ENCODE peak calls at places on chromosome 22, in four cellular contexts. One of them, this sample, is unnamed.

GRCh38 chr22:22486132-22486899 is 22.2 kb downstream of the ZNF280B start:
- DNase-seq in ovary: no peak
- DNase-seq in neuronal stem cell: no peak
- DNase-seq in left ventricle myocardium inferior: no peak
- DNase-seq in this sample: no peak

GRCh38 chr22:41925783-41926460 is 684 bp downstream of the TNFRSF13C start:
- DNase-seq in left ventricle myocardium inferior: peak; percentile 67
- DNase-seq in ovary: no peak
- DNase-seq in neuronal stem cell: no peak
- DNase-seq in this sample: peak; percentile 71

GRCh38 chr22:28547132-28547842 is 132.4 kb downstream of the TTC28 start:
- DNase-seq in neuronal stem cell: no peak
- DNase-seq in ovary: no peak
- DNase-seq in left ventricle myocardium inferior: no peak
- DNase-seq in this sample: no peak

GRCh38 chr22:27435839-27436581 is 365.5 kb downstream of the MN1 start:
- DNase-seq in left ventricle myocardium inferior: peak; percentile 74
- DNase-seq in neuronal stem cell: peak; percentile 45
- DNase-seq in ovary: peak; percentile 49
- DNase-seq in this sample: no peak

GRCh38 chr22:45878901-45879551 is 97.9 kb downstream of the WNT7B start:
- DNase-seq in neuronal stem cell: no peak
- DNase-seq in ovary: no peak
- DNase-seq in left ventricle myocardium inferior: no peak
- DNase-seq in this sample: no peak

GRCh38 chr22:28773461-28773867 is 969 bp downstream of the CCDC117 start:
- DNase-seq in neuronal stem cell: no peak
- DNase-seq in ovary: no peak
- DNase-seq in left ventricle myocardium inferior: no peak
- DNase-seq in this sample: no peak

GRCh38 chr22:28074526-28074925 is 155.5 kb upstream of the PITPNB start:
- DNase-seq in ovary: no peak
- DNase-seq in left ventricle myocardium inferior: peak; percentile 41
- DNase-seq in neuronal stem cell: no peak
- DNase-seq in this sample: no peak

GRCh38 chr22:46537221-46537945 is at the start of gene CELSR1:
- DNase-seq in neuronal stem cell: peak; percentile 55
- DNase-seq in ovary: no peak
- DNase-seq in left ventricle myocardium inferior: peak; percentile 28
- DNase-seq in this sample: no peak

GRCh38 chr22:46153930-46154329 is 3.6 kb downstream of the PPARA start:
- DNase-seq in neuronal stem cell: no peak
- DNase-seq in left ventricle myocardium inferior: no peak
- DNase-seq in ovary: no peak
- DNase-seq in this sample: no peak

GRCh38 chr22:30823015-30823370 is 128.3 kb downstream of the OSBP2 start:
- DNase-seq in neuronal stem cell: no peak
- DNase-seq in left ventricle myocardium inferior: no peak
- DNase-seq in ovary: no peak
- DNase-seq in this sample: no peak

GRCh38 chr22:20206709-20207215 is 55.9 kb upstream of the CCDC188 start:
- DNase-seq in ovary: no peak
- DNase-seq in neuronal stem cell: no peak
- DNase-seq in left ventricle myocardium inferior: no peak
- DNase-seq in this sample: no peak

GRCh38 chr22:41410311-41410751 is 28.6 kb downstream of the TEF start:
- DNase-seq in neuronal stem cell: no peak
- DNase-seq in left ventricle myocardium inferior: peak; percentile 69
- DNase-seq in ovary: no peak
- DNase-seq in this sample: no peak

GRCh38 chr22:48309115-48309705 is 1518.5 kb downstream of the BRD1 start:
- DNase-seq in neuronal stem cell: no peak
- DNase-seq in left ventricle myocardium inferior: no peak
- DNase-seq in ovary: no peak
- DNase-seq in this sample: no peak

GRCh38 chr22:30008401-30008800 is 71.9 kb upstream of the HORMAD2 start:
- DNase-seq in left ventricle myocardium inferior: no peak
- DNase-seq in ovary: no peak
- DNase-seq in neuronal stem cell: no peak
- DNase-seq in this sample: no peak

GRCh38 chr22:35795476-35795875 is 77.8 kb downstream of the APOL5 start:
- DNase-seq in ovary: no peak
- DNase-seq in left ventricle myocardium inferior: no peak
- DNase-seq in neuronal stem cell: no peak
- DNase-seq in this sample: no peak

GRCh38 chr22:45125198-45125597 is 38.5 kb upstream of the NUP50 start:
- DNase-seq in ovary: no peak
- DNase-seq in neuronal stem cell: no peak
- DNase-seq in left ventricle myocardium inferior: no peak
- DNase-seq in this sample: no peak

GRCh38 chr22:21941921-21942320 is 10.7 kb downstream of the PPM1F start:
- DNase-seq in ovary: no peak
- DNase-seq in neuronal stem cell: no peak
- DNase-seq in left ventricle myocardium inferior: no peak
- DNase-seq in this sample: no peak

GRCh38 chr22:27809700-27810365 is 8.3 kb upstream of the MN1 start:
- DNase-seq in ovary: no peak
- DNase-seq in left ventricle myocardium inferior: no peak
- DNase-seq in neuronal stem cell: no peak
- DNase-seq in this sample: no peak

GRCh38 chr22:33923033-33923432 is 2.8 kb upstream of the LARGE1 start:
- DNase-seq in left ventricle myocardium inferior: no peak
- DNase-seq in neuronal stem cell: no peak
- DNase-seq in ovary: no peak
- DNase-seq in this sample: no peak

GRCh38 chr22:32411388-32411787 is 659 bp downstream of the RTCB start:
- DNase-seq in neuronal stem cell: no peak
- DNase-seq in left ventricle myocardium inferior: no peak
- DNase-seq in ovary: no peak
- DNase-seq in this sample: no peak

GRCh38 chr22:20981787-20982562 is at the start of gene LZTR1:
- DNase-seq in neuronal stem cell: peak; percentile 80
- DNase-seq in left ventricle myocardium inferior: peak; percentile 83
- DNase-seq in ovary: peak; percentile 81
- DNase-seq in this sample: peak; percentile 61

GRCh38 chr22:31342389-31343125 is 3.6 kb downstream of the PATZ1 start:
- DNase-seq in neuronal stem cell: peak; percentile 18
- DNase-seq in left ventricle myocardium inferior: no peak
- DNase-seq in ovary: no peak
- DNase-seq in this sample: peak; percentile 6

GRCh38 chr22:30605449-30606110 is 1.4 kb upstream of the TCN2 start:
- DNase-seq in left ventricle myocardium inferior: peak; percentile 45
- DNase-seq in ovary: peak; percentile 27
- DNase-seq in neuronal stem cell: no peak
- DNase-seq in this sample: peak; percentile 25

GRCh38 chr22:27605390-27605789 is 196.2 kb downstream of the MN1 start:
- DNase-seq in ovary: no peak
- DNase-seq in neuronal stem cell: no peak
- DNase-seq in left ventricle myocardium inferior: no peak
- DNase-seq in this sample: no peak

GRCh38 chr22:33921576-33922181 is 1.4 kb upstream of the LARGE1 start:
- DNase-seq in left ventricle myocardium inferior: peak; percentile 68
- DNase-seq in neuronal stem cell: peak; percentile 86
- DNase-seq in ovary: peak; percentile 76
- DNase-seq in this sample: no peak

GRCh38 chr22:21026783-21027692 is 5.3 kb downstream of the SLC7A4 start:
- DNase-seq in left ventricle myocardium inferior: peak; percentile 49
- DNase-seq in neuronal stem cell: no peak
- DNase-seq in ovary: peak; percentile 66
- DNase-seq in this sample: no peak

GRCh38 chr22:46394622-46395021 is 59.1 kb downstream of the TRMU start:
- DNase-seq in left ventricle myocardium inferior: no peak
- DNase-seq in neuronal stem cell: no peak
- DNase-seq in ovary: no peak
- DNase-seq in this sample: no peak

GRCh38 chr22:27139935-27140493 is 482.6 kb downstream of the MIAT start:
- DNase-seq in left ventricle myocardium inferior: no peak
- DNase-seq in neuronal stem cell: no peak
- DNase-seq in ovary: peak; percentile 45
- DNase-seq in this sample: no peak

GRCh38 chr22:28053871-28054621 is 135.0 kb upstream of the PITPNB start:
- DNase-seq in left ventricle myocardium inferior: no peak
- DNase-seq in ovary: no peak
- DNase-seq in neuronal stem cell: no peak
- DNase-seq in this sample: no peak

GRCh38 chr22:36463783-36464184 is 17.7 kb downstream of the TXN2 start:
- DNase-seq in left ventricle myocardium inferior: peak; percentile 54
- DNase-seq in neuronal stem cell: no peak
- DNase-seq in ovary: no peak
- DNase-seq in this sample: no peak

GRCh38 chr22:47333625-47334024 is 571.2 kb downstream of the TBC1D22A start:
- DNase-seq in ovary: no peak
- DNase-seq in left ventricle myocardium inferior: no peak
- DNase-seq in neuronal stem cell: no peak
- DNase-seq in this sample: no peak

GRCh38 chr22:30235687-30236170 is 10.8 kb downstream of the LIF start:
- DNase-seq in left ventricle myocardium inferior: no peak
- DNase-seq in ovary: no peak
- DNase-seq in neuronal stem cell: no peak
- DNase-seq in this sample: no peak

GRCh38 chr22:20509344-20510047 is 2.1 kb downstream of the MED15 start:
- DNase-seq in left ventricle myocardium inferior: peak; percentile 73
- DNase-seq in neuronal stem cell: no peak
- DNase-seq in ovary: peak; percentile 68
- DNase-seq in this sample: no peak

GRCh38 chr22:37601540-37602442 is 6.8 kb upstream of the GGA1 start:
- DNase-seq in ovary: no peak
- DNase-seq in left ventricle myocardium inferior: no peak
- DNase-seq in neuronal stem cell: peak; percentile 50
- DNase-seq in this sample: no peak

GRCh38 chr22:41411021-41411851 is 29.5 kb downstream of the TEF start:
- DNase-seq in left ventricle myocardium inferior: peak; percentile 40
- DNase-seq in neuronal stem cell: no peak
- DNase-seq in ovary: peak; percentile 54
- DNase-seq in this sample: no peak

GRCh38 chr22:20868225-20868944 is 9.6 kb downstream of the SNAP29 start:
- DNase-seq in ovary: no peak
- DNase-seq in neuronal stem cell: no peak
- DNase-seq in left ventricle myocardium inferior: no peak
- DNase-seq in this sample: no peak

GRCh38 chr22:45688606-45689080 is 17.0 kb downstream of the ATXN10 start:
- DNase-seq in left ventricle myocardium inferior: no peak
- DNase-seq in ovary: no peak
- DNase-seq in neuronal stem cell: no peak
- DNase-seq in this sample: no peak

GRCh38 chr22:34111210-34111824 is 191.0 kb upstream of the LARGE1 start:
- DNase-seq in left ventricle myocardium inferior: no peak
- DNase-seq in ovary: peak; percentile 13
- DNase-seq in neuronal stem cell: peak; percentile 20
- DNase-seq in this sample: no peak

GRCh38 chr22:34866501-34867171 is 199.3 kb upstream of the ISX start:
- DNase-seq in neuronal stem cell: no peak
- DNase-seq in left ventricle myocardium inferior: no peak
- DNase-seq in ovary: no peak
- DNase-seq in this sample: no peak

GRCh38 chr22:17102297-17102667 is 17.5 kb downstream of the IL17RA start:
- DNase-seq in ovary: no peak
- DNase-seq in left ventricle myocardium inferior: no peak
- DNase-seq in neuronal stem cell: no peak
- DNase-seq in this sample: no peak
- H3K36me3 ChIP-seq in ovary: no peaks in the 10 kb centered on the region
- H3K36me3 ChIP-seq in left ventricle myocardium inferior: peaks cover 79% of the 10 kb centered on the region
- H3K36me3 ChIP-seq in neuronal stem cell: peaks cover 86% of the 10 kb centered on the region
- H3K36me3 ChIP-seq in this sample: peaks cover 33% of the 10 kb centered on the region

GRCh38 chr22:43166132-43166930 is 15.0 kb downstream of the TSPO start:
- DNase-seq in ovary: no peak
- DNase-seq in neuronal stem cell: no peak
- DNase-seq in left ventricle myocardium inferior: peak; percentile 10
- DNase-seq in this sample: no peak
- H3K4me1 ChIP-seq in ovary: peaks cover 13% of the 10 kb centered on the region
- H3K4me1 ChIP-seq in neuronal stem cell: no peaks in the 10 kb centered on the region
- H3K4me1 ChIP-seq in left ventricle myocardium inferior: peaks cover 23% of the 10 kb centered on the region
- H3K4me1 ChIP-seq in this sample: no peaks in the 10 kb centered on the region

DNA sequence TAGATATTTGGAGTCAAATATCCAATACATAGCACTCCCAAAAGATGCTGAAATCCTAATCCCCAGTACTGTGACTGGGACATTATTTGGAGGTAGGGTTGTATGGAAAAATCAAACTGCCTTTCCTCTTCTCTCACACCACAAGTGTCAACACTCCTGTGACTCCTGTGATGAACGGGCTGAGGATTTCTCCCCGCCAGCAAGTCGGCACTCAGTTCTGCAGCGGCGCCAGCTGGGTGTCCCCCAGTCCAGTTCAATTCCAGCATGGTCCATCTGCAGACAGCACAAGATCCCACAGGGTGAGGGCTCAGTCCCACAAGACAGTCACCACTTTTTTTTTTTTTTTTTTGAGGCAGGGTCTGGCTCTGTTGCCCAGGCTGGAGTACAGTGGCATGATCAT is 4.3 kb upstream of the PARVB start:
- DNase-seq in ovary: no peak
- DNase-seq in left ventricle myocardium inferior: peak; percentile 44
- DNase-seq in neuronal stem cell: no peak
- DNase-seq in this sample: no peak
- H3K27ac ChIP-seq in ovary: no peak overlapping the region
- H3K27ac ChIP-seq in left ventricle myocardium inferior: peak overlapping the region; percentile 71
- H3K27ac ChIP-seq in neuronal stem cell: no peak overlapping the region
- H3K27ac ChIP-seq in this sample: no peak overlapping the region

DNA sequence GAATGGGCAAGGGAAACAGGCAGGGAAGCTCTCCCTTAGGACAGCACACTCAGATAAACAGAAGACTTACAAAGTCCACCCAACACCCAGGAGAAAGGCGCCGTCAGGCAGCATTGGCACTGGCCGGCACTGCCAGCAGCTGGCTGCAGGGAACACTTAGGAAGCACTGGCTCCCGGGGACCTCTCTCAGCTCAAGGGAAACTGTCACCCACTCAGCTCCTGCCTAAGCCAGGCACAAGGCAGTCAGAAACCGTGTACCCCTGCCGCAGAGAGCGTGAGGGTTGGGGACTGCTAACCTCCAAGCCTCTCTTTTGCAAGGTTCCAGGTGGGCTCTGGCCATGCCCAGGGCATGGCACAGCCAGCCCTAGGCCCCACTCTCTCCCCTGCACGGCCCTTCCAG is 64.7 kb downstream of the DGCR2 start:
- DNase-seq in left ventricle myocardium inferior: no peak
- DNase-seq in neuronal stem cell: no peak
- DNase-seq in ovary: no peak
- DNase-seq in this sample: no peak
- H3K36me3 ChIP-seq in left ventricle myocardium inferior: peaks cover 84% of the 10 kb centered on the region
- H3K36me3 ChIP-seq in neuronal stem cell: peaks cover 95% of the 10 kb centered on the region
- H3K36me3 ChIP-seq in ovary: no peaks in the 10 kb centered on the region
- H3K36me3 ChIP-seq in this sample: peaks cover 9% of the 10 kb centered on the region